ENCODE peak calls at places on chromosomes 4 and X, in six cellular contexts. G, W, S, F, I and H are unnamed samples.

GRCh38 chr4:174316546-174316945 is 32.8 kb downstream of the CEP44 start:
- DNase-seq in G (no peak), I (no peak), S (no peak), W (no peak), F (no peak), H (no peak)

GRCh38 chrX:40151211-40152172 is 53.7 kb upstream of the BCOR start:
- DNase-seq in W (peak), S (no peak), F (no peak), G (no peak), I (no peak), H (no peak)

GRCh38 chr4:140046037-140046436 is 107.9 kb downstream of the MAML3 start:
- DNase-seq in G (no peak), I (no peak), F (no peak), W (no peak), S (no peak), H (no peak)

GRCh38 chr4:73396304-73396703 is 7.8 kb upstream of the ALB start:
- DNase-seq in G (no peak), S (no peak), F (no peak), I (no peak), W (no peak), H (no peak)

GRCh38 chr4:120918092-120918491 is 4.4 kb downstream of the PRDM5 start:
- DNase-seq in F (no peak), I (no peak), G (no peak), W (no peak), S (no peak), H (no peak)

GRCh38 chr4:120865985-120866384 is 56.5 kb downstream of the PRDM5 start:
- DNase-seq in I (no peak), S (no peak), F (no peak), W (peak), G (no peak), H (no peak)

GRCh38 chr4:107255596-107255995 is 219.5 kb upstream of the DKK2 start:
- DNase-seq in S (no peak), I (no peak), F (no peak), W (no peak), G (no peak), H (no peak)

GRCh38 chr4:144985014-144985413 is 113.0 kb downstream of the ANAPC10 start:
- DNase-seq in F (peak), S (no peak), G (no peak), W (no peak), I (no peak), H (no peak)

GRCh38 chrX:135516376-135516775 is 4.1 kb upstream of the INTS6L start:
- DNase-seq in W (peak), S (no peak), G (no peak), F (no peak), I (no peak), H (no peak)

GRCh38 chrX:68719904-68720614 is 72.6 kb downstream of the STARD8 start:
- DNase-seq in G (no peak), W (no peak), I (no peak), S (no peak), F (peak), H (no peak)

GRCh38 chr4:110514889-110515479 is 39.0 kb downstream of the ENPEP start:
- DNase-seq in F (peak), G (no peak), W (no peak), S (no peak), I (no peak), H (no peak)

GRCh38 chr4:173328236-173328901 is 5.8 kb downstream of the HMGB2 start:
- DNase-seq in F (no peak), W (no peak), I (no peak), G (no peak), S (no peak), H (no peak)

GRCh38 chr4:2063557-2064275 is 4.6 kb downstream of the NAT8L start:
- DNase-seq in F (no peak), W (no peak), I (no peak), S (no peak), G (no peak), H (no peak)

GRCh38 chrX:10074241-10074941 is 82.4 kb upstream of the CLCN4 start:
- DNase-seq in F (no peak), I (no peak), G (no peak), W (no peak), S (no peak), H (no peak)